ENCODE peak calls at places on chromosomes 16 and 17, in four cellular contexts. M is omental fat pad, K is SW480, W is stromal cell of bone marrow. X is an unnamed sample.

GRCh38 chr17:58335061-58335731 is 6.6 kb upstream of the TSPOAP1 start:
- DNase-seq in M (no peak), K (no peak), W (no peak), X (peak; percentile 83)

GRCh38 chr16:55842369-55843104 is 9.6 kb upstream of the CES1 start:
- DNase-seq in M (no peak), K (peak; percentile 45), W (peak; percentile 13), X (no peak)

GRCh38 chr17:64506201-64506575 is at the start of gene DDX5:
- DNase-seq in M (peak; percentile 90), K (peak; percentile 98), W (peak; percentile 87), X (peak; percentile 98)

GRCh38 chr16:77297996-77298637 is 98.9 kb downstream of the SYCE1L start:
- DNase-seq in M (no peak), K (no peak), W (peak; percentile 29), X (no peak)

GRCh38 chr16:69513180-69513966 is 52.4 kb upstream of the NFAT5 start:
- DNase-seq in M (no peak), K (peak; percentile 69), W (no peak), X (no peak)

GRCh38 chr16:74561626-74562025 is 45.3 kb downstream of the GLG1 start:
- DNase-seq in M (no peak), K (no peak), W (no peak), X (no peak)

GRCh38 chr17:10610821-10611323 is 46.2 kb downstream of the MYH3 start:
- DNase-seq in M (no peak), K (no peak), W (no peak), X (no peak)

GRCh38 chr16:81650982-81651562 is 128.0 kb upstream of the PLCG2 start:
- DNase-seq in M (no peak), K (no peak), W (no peak), X (no peak)

GRCh38 chr16:50427107-50427506 is 58.3 kb upstream of the BRD7 start:
- DNase-seq in M (no peak), K (no peak), W (no peak), X (no peak)

GRCh38 chr16:70478169-70478568 is 23.8 kb downstream of the FCSK start:
- DNase-seq in M (no peak), K (no peak), W (no peak), X (no peak)

GRCh38 chr17:3750926-3751325 is 27.2 kb downstream of the HASPIN start:
- DNase-seq in M (no peak), K (no peak), W (no peak), X (no peak)

GRCh38 chr17:6676802-6677157 is 25.2 kb downstream of the C17orf100 start:
- DNase-seq in M (no peak), K (no peak), W (no peak), X (no peak)

GRCh38 chr16:868846-869822 is 68.6 kb upstream of the GNG13 start:
- DNase-seq in M (no peak), K (no peak), W (no peak), X (peak; percentile 58)

GRCh38 chr16:82042144-82042543 is 7.1 kb downstream of the HSD17B2 start:
- DNase-seq in M (no peak), K (no peak), W (no peak), X (no peak)

X was measured in spleen.